ENCODE peak calls at places on chromosomes 13 and 19, in six cellular contexts. One of them, this sample, is unnamed.

GRCh38 chr19:47035127-47035494 is 13.3 kb downstream of the TMEM160 start:
- DNase-seq in AG10803: no peak
- DNase-seq in Right ventricle myocardium superior: no peak
- DNase-seq in CD8-positive, alpha-beta memory T cell: no peak
- DNase-seq in progenitor cell of endocrine pancreas: no peak
- DNase-seq in fibroblast of the conjunctiva: no peak
- DNase-seq in this sample: no peak

GRCh38 chr13:59834801-59835200 is 328.9 kb downstream of the DIAPH3 start:
- DNase-seq in AG10803: peak
- DNase-seq in progenitor cell of endocrine pancreas: no peak
- DNase-seq in Right ventricle myocardium superior: no peak
- DNase-seq in CD8-positive, alpha-beta memory T cell: no peak
- DNase-seq in fibroblast of the conjunctiva: no peak
- DNase-seq in this sample: no peak

GRCh38 chr19:10603873-10604459 is 16.9 kb upstream of the AP1M2 start:
- DNase-seq in fibroblast of the conjunctiva: no peak
- DNase-seq in CD8-positive, alpha-beta memory T cell: peak
- DNase-seq in Right ventricle myocardium superior: no peak
- DNase-seq in progenitor cell of endocrine pancreas: no peak
- DNase-seq in AG10803: peak
- DNase-seq in this sample: no peak

GRCh38 chr13:34078334-34078999 is 260.5 kb downstream of the RFC3 start:
- DNase-seq in Right ventricle myocardium superior: no peak
- DNase-seq in AG10803: no peak
- DNase-seq in fibroblast of the conjunctiva: no peak
- DNase-seq in CD8-positive, alpha-beta memory T cell: no peak
- DNase-seq in progenitor cell of endocrine pancreas: no peak
- DNase-seq in this sample: no peak

GRCh38 chr19:56253737-56254136 is 18.8 kb upstream of the EDDM13 start:
- DNase-seq in CD8-positive, alpha-beta memory T cell: no peak
- DNase-seq in fibroblast of the conjunctiva: peak
- DNase-seq in AG10803: peak
- DNase-seq in Right ventricle myocardium superior: no peak
- DNase-seq in progenitor cell of endocrine pancreas: no peak
- DNase-seq in this sample: no peak

GRCh38 chr19:5308471-5309437 is 31.9 kb downstream of the PTPRS start:
- DNase-seq in fibroblast of the conjunctiva: peak
- DNase-seq in AG10803: peak
- DNase-seq in CD8-positive, alpha-beta memory T cell: no peak
- DNase-seq in progenitor cell of endocrine pancreas: no peak
- DNase-seq in Right ventricle myocardium superior: peak
- DNase-seq in this sample: peak

GRCh38 chr19:28504139-28504538 is 708.8 kb downstream of the UQCRFS1 start:
- DNase-seq in fibroblast of the conjunctiva: no peak
- DNase-seq in CD8-positive, alpha-beta memory T cell: no peak
- DNase-seq in progenitor cell of endocrine pancreas: no peak
- DNase-seq in Right ventricle myocardium superior: no peak
- DNase-seq in AG10803: no peak
- DNase-seq in this sample: no peak

GRCh38 chr13:72290962-72291681 is 424.1 kb upstream of the DACH1 start:
- DNase-seq in Right ventricle myocardium superior: no peak
- DNase-seq in fibroblast of the conjunctiva: peak
- DNase-seq in progenitor cell of endocrine pancreas: no peak
- DNase-seq in AG10803: peak
- DNase-seq in CD8-positive, alpha-beta memory T cell: no peak
- DNase-seq in this sample: no peak

GRCh38 chr13:92187378-92187989 is 789.1 kb downstream of the GPC5 start:
- DNase-seq in fibroblast of the conjunctiva: no peak
- DNase-seq in AG10803: peak
- DNase-seq in Right ventricle myocardium superior: no peak
- DNase-seq in progenitor cell of endocrine pancreas: no peak
- DNase-seq in CD8-positive, alpha-beta memory T cell: no peak
- DNase-seq in this sample: no peak

GRCh38 chr19:2277138-2277537 is 4.8 kb downstream of the PEAK3 start:
- DNase-seq in CD8-positive, alpha-beta memory T cell: no peak
- DNase-seq in Right ventricle myocardium superior: no peak
- DNase-seq in fibroblast of the conjunctiva: no peak
- DNase-seq in AG10803: no peak
- DNase-seq in progenitor cell of endocrine pancreas: no peak
- DNase-seq in this sample: no peak

GRCh38 chr13:28707629-28708427 is 10.9 kb downstream of the SLC46A3 start:
- DNase-seq in fibroblast of the conjunctiva: peak
- DNase-seq in AG10803: peak
- DNase-seq in progenitor cell of endocrine pancreas: no peak
- DNase-seq in CD8-positive, alpha-beta memory T cell: no peak
- DNase-seq in Right ventricle myocardium superior: no peak
- DNase-seq in this sample: no peak

GRCh38 chr19:15426485-15427349 is 7.9 kb upstream of the AKAP8L start:
- DNase-seq in progenitor cell of endocrine pancreas: no peak
- DNase-seq in AG10803: no peak
- DNase-seq in Right ventricle myocardium superior: no peak
- DNase-seq in fibroblast of the conjunctiva: no peak
- DNase-seq in CD8-positive, alpha-beta memory T cell: no peak
- DNase-seq in this sample: no peak

GRCh38 chr19:7188682-7189629 is 105.3 kb downstream of the INSR start:
- DNase-seq in AG10803: peak
- DNase-seq in Right ventricle myocardium superior: no peak
- DNase-seq in CD8-positive, alpha-beta memory T cell: no peak
- DNase-seq in progenitor cell of endocrine pancreas: no peak
- DNase-seq in fibroblast of the conjunctiva: no peak
- DNase-seq in this sample: no peak

GRCh38 chr13:29454931-29455481 is 140.5 kb downstream of the SLC7A1 start:
- DNase-seq in CD8-positive, alpha-beta memory T cell: no peak
- DNase-seq in AG10803: peak
- DNase-seq in fibroblast of the conjunctiva: no peak
- DNase-seq in Right ventricle myocardium superior: no peak
- DNase-seq in progenitor cell of endocrine pancreas: no peak
- DNase-seq in this sample: no peak

GRCh38 chr19:46660601-46661019 is 372 bp downstream of the DACT3 start:
- DNase-seq in AG10803: no peak
- DNase-seq in Right ventricle myocardium superior: no peak
- DNase-seq in progenitor cell of endocrine pancreas: no peak
- DNase-seq in fibroblast of the conjunctiva: no peak
- DNase-seq in CD8-positive, alpha-beta memory T cell: no peak
- DNase-seq in this sample: no peak

GRCh38 chr19:10334340-10335148 is 1.2 kb upstream of the RAVER1 start:
- DNase-seq in progenitor cell of endocrine pancreas: peak
- DNase-seq in AG10803: peak
- DNase-seq in Right ventricle myocardium superior: peak
- DNase-seq in fibroblast of the conjunctiva: peak
- DNase-seq in CD8-positive, alpha-beta memory T cell: no peak
- DNase-seq in this sample: peak

GRCh38 chr13:40402931-40403412 is 263.5 kb downstream of the FOXO1 start:
- DNase-seq in fibroblast of the conjunctiva: peak
- DNase-seq in Right ventricle myocardium superior: no peak
- DNase-seq in AG10803: peak
- DNase-seq in progenitor cell of endocrine pancreas: no peak
- DNase-seq in CD8-positive, alpha-beta memory T cell: no peak
- DNase-seq in this sample: no peak

GRCh38 chr13:26919311-26919710 is 158.7 kb upstream of the GPR12 start:
- DNase-seq in Right ventricle myocardium superior: no peak
- DNase-seq in progenitor cell of endocrine pancreas: no peak
- DNase-seq in CD8-positive, alpha-beta memory T cell: no peak
- DNase-seq in AG10803: peak
- DNase-seq in fibroblast of the conjunctiva: no peak
- DNase-seq in this sample: no peak

GRCh38 chr19:16825312-16826168 is 3.7 kb upstream of the SIN3B start:
- DNase-seq in CD8-positive, alpha-beta memory T cell: no peak
- DNase-seq in AG10803: no peak
- DNase-seq in progenitor cell of endocrine pancreas: no peak
- DNase-seq in Right ventricle myocardium superior: peak
- DNase-seq in fibroblast of the conjunctiva: peak
- DNase-seq in this sample: peak

GRCh38 chr19:2294377-2295335 is 12.7 kb upstream of the PEAK3 start:
- DNase-seq in progenitor cell of endocrine pancreas: no peak
- DNase-seq in Right ventricle myocardium superior: peak
- DNase-seq in AG10803: peak
- DNase-seq in fibroblast of the conjunctiva: peak
- DNase-seq in CD8-positive, alpha-beta memory T cell: no peak
- DNase-seq in this sample: no peak

GRCh38 chr19:39137131-39137530 is 11.5 kb downstream of the PAK4 start:
- DNase-seq in progenitor cell of endocrine pancreas: no peak
- DNase-seq in fibroblast of the conjunctiva: no peak
- DNase-seq in Right ventricle myocardium superior: no peak
- DNase-seq in CD8-positive, alpha-beta memory T cell: no peak
- DNase-seq in AG10803: no peak
- DNase-seq in this sample: no peak

GRCh38 chr19:5863030-5863665 is 7.2 kb downstream of the FUT5 start:
- DNase-seq in CD8-positive, alpha-beta memory T cell: no peak
- DNase-seq in progenitor cell of endocrine pancreas: no peak
- DNase-seq in Right ventricle myocardium superior: no peak
- DNase-seq in AG10803: no peak
- DNase-seq in fibroblast of the conjunctiva: no peak
- DNase-seq in this sample: no peak

GRCh38 chr13:98751397-98752110 is 918 bp downstream of the SLC15A1 start:
- DNase-seq in progenitor cell of endocrine pancreas: no peak
- DNase-seq in fibroblast of the conjunctiva: no peak
- DNase-seq in Right ventricle myocardium superior: no peak
- DNase-seq in AG10803: peak
- DNase-seq in CD8-positive, alpha-beta memory T cell: no peak
- DNase-seq in this sample: no peak

GRCh38 chr13:110929104-110929777 is 14.4 kb upstream of the ANKRD10 start:
- DNase-seq in CD8-positive, alpha-beta memory T cell: no peak
- DNase-seq in fibroblast of the conjunctiva: no peak
- DNase-seq in Right ventricle myocardium superior: no peak
- DNase-seq in AG10803: no peak
- DNase-seq in progenitor cell of endocrine pancreas: no peak
- DNase-seq in this sample: no peak

GRCh38 chr13:114212096-114212495 is 22.6 kb upstream of the CDC16 start:
- DNase-seq in progenitor cell of endocrine pancreas: no peak
- DNase-seq in fibroblast of the conjunctiva: no peak
- DNase-seq in Right ventricle myocardium superior: no peak
- DNase-seq in AG10803: no peak
- DNase-seq in CD8-positive, alpha-beta memory T cell: no peak
- DNase-seq in this sample: no peak

GRCh38 chr13:45441633-45442032 is 23.1 kb upstream of the COG3 start:
- DNase-seq in fibroblast of the conjunctiva: no peak
- DNase-seq in AG10803: peak
- DNase-seq in progenitor cell of endocrine pancreas: no peak
- DNase-seq in CD8-positive, alpha-beta memory T cell: no peak
- DNase-seq in Right ventricle myocardium superior: no peak
- DNase-seq in this sample: no peak

GRCh38 chr19:20359933-20360720 is 193.1 kb downstream of the ZNF486 start:
- DNase-seq in progenitor cell of endocrine pancreas: peak
- DNase-seq in AG10803: no peak
- DNase-seq in fibroblast of the conjunctiva: no peak
- DNase-seq in CD8-positive, alpha-beta memory T cell: no peak
- DNase-seq in Right ventricle myocardium superior: no peak
- DNase-seq in this sample: peak

GRCh38 chr13:55464222-55464621 is 1676.5 kb upstream of the PRR20A start:
- DNase-seq in CD8-positive, alpha-beta memory T cell: no peak
- DNase-seq in AG10803: no peak
- DNase-seq in Right ventricle myocardium superior: no peak
- DNase-seq in progenitor cell of endocrine pancreas: no peak
- DNase-seq in fibroblast of the conjunctiva: no peak
- DNase-seq in this sample: no peak

GRCh38 chr13:28529836-28530235 is 34.9 kb upstream of the FLT1 start:
- DNase-seq in CD8-positive, alpha-beta memory T cell: no peak
- DNase-seq in progenitor cell of endocrine pancreas: no peak
- DNase-seq in fibroblast of the conjunctiva: no peak
- DNase-seq in AG10803: no peak
- DNase-seq in Right ventricle myocardium superior: no peak
- DNase-seq in this sample: no peak

GRCh38 chr13:99051768-99052455 is 74.0 kb upstream of the DOCK9 start:
- DNase-seq in CD8-positive, alpha-beta memory T cell: no peak
- DNase-seq in AG10803: no peak
- DNase-seq in Right ventricle myocardium superior: no peak
- DNase-seq in fibroblast of the conjunctiva: no peak
- DNase-seq in progenitor cell of endocrine pancreas: no peak
- DNase-seq in this sample: no peak

GRCh38 chr13:77860621-77861020 is 58.0 kb downstream of the EDNRB start:
- DNase-seq in AG10803: peak
- DNase-seq in CD8-positive, alpha-beta memory T cell: no peak
- DNase-seq in fibroblast of the conjunctiva: peak
- DNase-seq in Right ventricle myocardium superior: no peak
- DNase-seq in progenitor cell of endocrine pancreas: no peak
- DNase-seq in this sample: no peak

GRCh38 chr19:13381827-13382632 is 124.2 kb downstream of the CACNA1A start:
- DNase-seq in fibroblast of the conjunctiva: no peak
- DNase-seq in CD8-positive, alpha-beta memory T cell: no peak
- DNase-seq in AG10803: no peak
- DNase-seq in Right ventricle myocardium superior: no peak
- DNase-seq in progenitor cell of endocrine pancreas: no peak
- DNase-seq in this sample: no peak

GRCh38 chr19:13127051-13127450 is 9.0 kb downstream of the NACC1 start:
- DNase-seq in CD8-positive, alpha-beta memory T cell: no peak
- DNase-seq in progenitor cell of endocrine pancreas: no peak
- DNase-seq in AG10803: no peak
- DNase-seq in fibroblast of the conjunctiva: no peak
- DNase-seq in Right ventricle myocardium superior: no peak
- DNase-seq in this sample: no peak

GRCh38 chr19:13998426-13998825 is 7.7 kb downstream of the RFX1 start:
- DNase-seq in fibroblast of the conjunctiva: no peak
- DNase-seq in Right ventricle myocardium superior: no peak
- DNase-seq in progenitor cell of endocrine pancreas: no peak
- DNase-seq in CD8-positive, alpha-beta memory T cell: no peak
- DNase-seq in AG10803: no peak
- DNase-seq in this sample: no peak

GRCh38 chr13:110216403-110217041 is 90.4 kb downstream of the COL4A1 start:
- DNase-seq in fibroblast of the conjunctiva: no peak
- DNase-seq in CD8-positive, alpha-beta memory T cell: no peak
- DNase-seq in AG10803: peak
- DNase-seq in progenitor cell of endocrine pancreas: no peak
- DNase-seq in Right ventricle myocardium superior: no peak
- DNase-seq in this sample: no peak

GRCh38 chr19:46849610-46850009 is 1.0 kb downstream of the AP2S1 start:
- DNase-seq in progenitor cell of endocrine pancreas: no peak
- DNase-seq in Right ventricle myocardium superior: no peak
- DNase-seq in CD8-positive, alpha-beta memory T cell: no peak
- DNase-seq in fibroblast of the conjunctiva: no peak
- DNase-seq in AG10803: no peak
- DNase-seq in this sample: no peak

GRCh38 chr19:42362342-42362741 is 27.8 kb downstream of the CNFN start:
- DNase-seq in CD8-positive, alpha-beta memory T cell: no peak
- DNase-seq in fibroblast of the conjunctiva: no peak
- DNase-seq in Right ventricle myocardium superior: no peak
- DNase-seq in AG10803: no peak
- DNase-seq in progenitor cell of endocrine pancreas: no peak
- DNase-seq in this sample: no peak

This sample was measured in dorsolateral prefrontal cortex.